ENCODE peak calls at places on chromosomes 4 and X, in six cellular contexts. D is neuronal stem cell, K is mesenchymal stem cell, P is IMR-90, L is mesendoderm, O is H9. T is an unnamed sample.

GRCh38 chr4:107736924-107737448 is 17.0 kb upstream of the PAPSS1 start:
- DNase-seq in D (peak; percentile 63), K (peak; percentile 69), P (peak; percentile 57), L (peak; percentile 89), O (peak; percentile 85), T (peak; percentile 66)

GRCh38 chrX:130676861-130677260 is 226.1 kb downstream of the ENOX2 start:
- DNase-seq in D (no peak), K (no peak), P (no peak), L (no peak), O (no peak), T (no peak)

GRCh38 chr4:55173580-55173979 is 48.2 kb upstream of the KDR start:
- DNase-seq in D (no peak), K (peak; percentile 73), P (peak; percentile 78), L (no peak), O (no peak), T (no peak)

GRCh38 chr4:1325681-1326635 is 21.1 kb upstream of the UVSSA start:
- DNase-seq in D (no peak), K (no peak), P (no peak), L (no peak), O (no peak), T (no peak)

GRCh38 chr4:141636077-141636770 is at the start of gene IL15:
- DNase-seq in D (peak; percentile 30), K (peak; percentile 88), P (peak; percentile 58), L (peak; percentile 72), O (peak; percentile 90), T (peak; percentile 79)

GRCh38 chr4:163624727-163625126 is 130.2 kb downstream of the TMA16 start:
- DNase-seq in D (no peak), K (no peak), P (no peak), L (no peak), O (no peak), T (no peak)

GRCh38 chr4:8198206-8198905 is 734 bp upstream of the SH3TC1 start:
- DNase-seq in D (no peak), K (no peak), P (no peak), L (no peak), O (no peak), T (no peak)

GRCh38 chr4:2258091-2259035 is 3.5 kb downstream of the MXD4 start:
- DNase-seq in D (no peak), K (no peak), P (no peak), L (no peak), O (no peak), T (no peak)

GRCh38 chrX:16212436-16212835 is 45.2 kb downstream of the MAGEB17 start:
- DNase-seq in D (no peak), K (peak; percentile 32), P (peak; percentile 34), L (peak; percentile 62), O (peak; percentile 41), T (no peak)

GRCh38 chrX:75156537-75156945 is 458 bp upstream of the ABCB7 start:
- DNase-seq in D (no peak), K (peak; percentile 58), P (peak; percentile 12), L (peak; percentile 11), O (no peak), T (no peak)

GRCh38 chr4:124202106-124202505 is 510.4 kb downstream of the ANKRD50 start:
- DNase-seq in D (no peak), K (peak; percentile 43), P (peak; percentile 50), L (peak; percentile 25), O (no peak), T (no peak)

DNA sequence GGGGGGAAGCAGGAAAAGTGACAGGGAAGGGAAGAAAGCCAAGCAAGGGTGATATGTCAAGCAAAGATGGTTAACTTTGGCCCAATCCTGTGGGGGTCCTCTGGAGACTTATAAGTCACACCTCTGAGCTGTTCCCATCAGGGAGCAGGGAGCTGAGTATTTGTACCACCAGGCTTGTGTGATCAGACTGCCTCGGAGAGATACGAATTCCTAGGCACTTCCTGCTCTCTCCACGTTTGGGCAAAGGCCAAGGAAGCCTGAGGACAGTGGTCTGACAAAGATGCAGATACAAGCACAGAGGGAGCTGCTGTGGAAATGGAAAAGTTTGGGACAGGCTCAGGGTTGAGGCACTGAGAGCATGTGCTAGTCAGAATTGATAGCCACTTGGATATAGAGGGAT is 10.4 kb upstream of the PPP3CA start:
- DNase-seq in D (no peak), K (peak; percentile 29), P (peak; percentile 28), L (peak; percentile 61), O (no peak), T (no peak)
- H4K8ac ChIP-seq in D (no peak overlapping the region), K (no peak overlapping the region), P (peak overlapping the region; percentile 79), L (no peak overlapping the region), O (no peak overlapping the region), T (no peak overlapping the region)

DNA sequence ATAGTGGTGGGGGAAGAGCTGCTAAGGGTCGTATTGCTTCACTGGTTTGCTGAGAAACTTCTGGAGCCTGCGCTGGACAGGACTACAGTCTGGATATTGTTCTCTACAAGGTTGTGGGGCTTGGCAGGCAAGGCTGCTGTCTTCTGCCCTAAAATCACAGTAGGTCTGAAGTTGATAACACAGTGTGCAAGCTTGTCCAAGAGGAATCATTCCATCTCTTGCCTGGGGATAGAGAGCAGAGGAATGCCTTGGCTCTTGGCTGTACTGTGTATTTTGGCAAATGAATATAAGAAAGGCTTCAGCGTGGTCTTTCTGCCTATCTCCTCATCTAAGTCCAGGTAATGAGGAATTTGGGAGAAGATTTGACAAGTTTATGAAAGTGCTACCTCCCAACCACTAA is 9.4 kb upstream of the RASL11B start:
- DNase-seq in D (no peak), K (no peak), P (no peak), L (no peak), O (no peak), T (no peak)
- H4K8ac ChIP-seq in D (no peak overlapping the region), K (no peak overlapping the region), P (peak overlapping the region; percentile 20), L (no peak overlapping the region), O (no peak overlapping the region), T (no peak overlapping the region)

GRCh38 chr4:109702950-109703663 is at the start of gene CASP6:
- DNase-seq in D (peak; percentile 72), K (peak; percentile 82), P (peak; percentile 66), L (peak; percentile 86), O (peak; percentile 90), T (peak; percentile 49)
- H4K8ac ChIP-seq in D (no peak within 1 kb of the TSS), K (peak within 1 kb of the TSS; percentile 85), P (peak within 1 kb of the TSS; percentile 78), L (peak within 1 kb of the TSS; percentile 76), O (no peak within 1 kb of the TSS), T (peak within 1 kb of the TSS; percentile 93)

GRCh38 chr4:83454626-83455025 is 997 bp downstream of the HELQ start:
- DNase-seq in D (no peak), K (peak; percentile 39), P (peak; percentile 8), L (no peak), O (no peak), T (no peak)

GRCh38 chr4:83455300-83456183 is at the start of the genes HELQ and MRPS18C:
- DNase-seq in D (peak; percentile 94), K (peak; percentile 99), P (peak; percentile 99), L (peak; percentile 99), O (peak; percentile 97), T (peak; percentile 93)

GRCh38 chr4:83456184-83456501 is 285 bp downstream of the MRPS18C start:
- DNase-seq in D (no peak), K (no peak), P (no peak), L (no peak), O (no peak), T (no peak)
- H4K8ac ChIP-seq in D (no peak overlapping the region), K (peak overlapping the region; percentile 70), P (peak overlapping the region; percentile 98), L (no peak overlapping the region), O (no peak overlapping the region), T (no peak overlapping the region)

DNA sequence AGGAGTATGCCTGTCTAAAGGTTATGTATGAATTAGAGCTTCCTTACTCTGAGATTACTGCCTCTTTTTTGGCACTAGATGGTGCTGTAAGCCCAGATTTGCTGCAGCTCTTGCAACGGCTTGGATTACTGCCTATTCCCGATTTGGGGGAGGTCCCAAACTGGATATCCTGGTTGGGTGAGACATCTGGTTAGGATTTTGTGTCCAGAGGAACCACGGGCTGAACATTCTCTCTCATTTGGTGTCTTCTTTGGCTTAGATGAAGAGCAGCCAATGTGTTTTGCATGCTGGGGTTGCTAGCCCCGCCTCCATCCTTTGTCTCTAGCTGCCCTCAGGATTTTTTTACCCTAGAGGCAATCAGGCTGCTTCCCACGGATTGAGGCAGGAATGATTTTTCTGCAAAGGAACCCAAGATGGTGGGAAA is 31.9 kb downstream of the F8A1 start:
- DNase-seq in D (peak; percentile 47), K (peak; percentile 86), P (peak; percentile 80), L (peak; percentile 88), O (peak; percentile 66), T (peak; percentile 46)
- H4K8ac ChIP-seq in D (no peak overlapping the region), K (no peak overlapping the region), P (no peak overlapping the region), L (no peak overlapping the region), O (no peak overlapping the region), T (no peak overlapping the region)

DNA sequence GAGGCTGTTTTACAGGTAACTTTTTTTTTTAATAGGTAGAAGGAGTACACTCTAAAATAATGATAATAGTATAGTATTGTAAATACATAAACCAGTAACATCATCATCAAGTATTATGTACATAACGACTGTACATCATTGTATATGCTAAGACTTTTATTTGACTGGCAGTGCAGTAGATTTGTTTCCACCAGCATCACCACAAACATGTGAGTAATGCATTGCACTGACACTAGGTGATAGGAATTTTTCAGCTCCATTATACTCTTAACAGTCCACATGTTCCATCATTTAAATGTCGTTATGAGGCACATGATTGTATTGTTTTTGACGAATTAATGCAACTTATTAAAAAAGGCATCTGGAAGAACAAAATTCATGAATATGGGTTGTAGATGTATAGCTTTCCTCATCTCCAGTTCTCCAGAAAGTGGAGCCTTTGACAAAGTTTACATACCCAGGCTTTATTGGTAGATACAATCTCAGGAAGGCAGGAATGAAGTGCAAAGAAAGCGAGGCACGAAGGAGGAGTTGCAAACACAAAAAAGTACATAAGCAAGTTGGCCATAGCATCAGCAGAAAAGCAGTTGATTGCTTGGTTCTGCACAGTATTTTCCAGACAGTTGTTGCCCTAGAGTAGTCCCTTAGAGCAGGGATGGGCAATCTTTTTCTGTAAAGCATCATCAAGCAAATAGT is 336.9 kb upstream of the NR3C2 start:
- DNase-seq in D (no peak), K (no peak), P (peak; percentile 49), L (no peak), O (no peak), T (no peak)
- H4K8ac ChIP-seq in D (no peak overlapping the region), K (no peak overlapping the region), P (peak overlapping the region; percentile 59), L (no peak overlapping the region), O (no peak overlapping the region), T (no peak overlapping the region)